ENCODE peak calls at places on chromosomes 4 and X, in ten cellular contexts. R is HFF-Myc, V is NB4, J is IMR-90, E is uterus, D is neural crest cell, M is kidney, Q is left lung, S is stomach, X is WTC11. Z is an unnamed sample.

GRCh38 chr4:4507923-4508322 is 33.9 kb downstream of the STX18 start:
- DNase-seq in Q (no peak), R (no peak), M (no peak), X (no peak), V (no peak), J (no peak), S (no peak), D (no peak), E (no peak), Z (no peak)

GRCh38 chrX:14916017-14916674 is 42.9 kb downstream of the MOSPD2 start:
- DNase-seq in D (no peak), V (no peak), J (peak; percentile 81), S (no peak), M (no peak), Q (no peak), E (no peak), X (no peak), R (no peak), Z (no peak)

GRCh38 chrX:35016051-35016450 is 73.5 kb downstream of the FAM47B start:
- DNase-seq in S (no peak), Q (no peak), E (no peak), V (no peak), J (peak; percentile 2), R (no peak), X (no peak), M (no peak), D (no peak), Z (no peak)

GRCh38 chr4:150943831-150944230 is 71.3 kb downstream of the LRBA start:
- DNase-seq in R (no peak), M (no peak), Q (no peak), X (no peak), S (no peak), V (peak; percentile 4), D (no peak), E (no peak), J (no peak), Z (no peak)

GRCh38 chr4:70359115-70359661 is 1.4 kb upstream of the SMR3A start:
- DNase-seq in R (no peak), V (no peak), M (no peak), Q (no peak), D (no peak), J (no peak), X (no peak), S (no peak), E (no peak), Z (no peak)

GRCh38 chr4:67776746-67777145 is 22.6 kb upstream of the GNRHR start:
- DNase-seq in X (no peak), J (no peak), R (no peak), S (no peak), Q (no peak), D (no peak), E (no peak), M (no peak), V (no peak), Z (no peak)

GRCh38 chr4:181905708-181906107 is 337.5 kb upstream of the TENM3 start:
- DNase-seq in M (no peak), D (no peak), R (no peak), E (no peak), S (no peak), J (no peak), V (no peak), Q (no peak), X (no peak), Z (no peak)

GRCh38 chr4:11805837-11806236 is 377.1 kb upstream of the HS3ST1 start:
- DNase-seq in M (no peak), J (peak; percentile 1), X (no peak), V (peak; percentile 58), S (no peak), E (no peak), D (no peak), R (no peak), Q (no peak), Z (no peak)

GRCh38 chrX:108304210-108304609 is 134.0 kb downstream of the COL4A6 start:
- DNase-seq in D (no peak), M (no peak), Q (no peak), V (peak; percentile 31), S (no peak), E (no peak), J (peak; percentile 7), R (no peak), X (no peak), Z (no peak)

GRCh38 chrX:23333842-23334535 is 660 bp upstream of the PTCHD1 start:
- DNase-seq in V (no peak), Q (no peak), X (peak; percentile 52), R (no peak), E (no peak), D (no peak), J (no peak), S (no peak), M (no peak), Z (no peak)

GRCh38 chr4:139560396-139561084 is 4.5 kb upstream of the SETD7 start:
- DNase-seq in R (no peak), J (no peak), S (no peak), E (peak; percentile 33), V (peak; percentile 88), D (no peak), X (peak; percentile 26), M (no peak), Q (no peak), Z (no peak)

GRCh38 chrX:33198561-33199279 is 12.6 kb downstream of the DMD start:
- DNase-seq in R (no peak), E (no peak), X (no peak), Q (no peak), J (no peak), M (no peak), V (no peak), D (no peak), S (no peak), Z (no peak)

GRCh38 chr4:122481766-122482405 is 25.4 kb upstream of the IL2 start:
- DNase-seq in V (no peak), J (no peak), S (no peak), M (no peak), R (no peak), E (no peak), X (no peak), Q (no peak), D (no peak), Z (no peak)

GRCh38 chr4:122476745-122477144 is 20.2 kb upstream of the IL2 start:
- DNase-seq in M (no peak), S (no peak), V (no peak), J (no peak), X (no peak), D (no peak), E (no peak), Q (no peak), R (no peak), Z (no peak)

GRCh38 chr4:122483481-122483880 is 27.0 kb upstream of the IL2 start:
- DNase-seq in R (no peak), J (no peak), X (no peak), E (no peak), Q (no peak), S (no peak), D (no peak), M (no peak), V (no peak), Z (no peak)

GRCh38 chr4:122480023-122480422 is 23.5 kb upstream of the IL2 start:
- DNase-seq in J (peak; percentile 44), E (no peak), Q (no peak), M (no peak), X (no peak), S (no peak), V (peak; percentile 5), D (no peak), R (no peak), Z (no peak)

DNA sequence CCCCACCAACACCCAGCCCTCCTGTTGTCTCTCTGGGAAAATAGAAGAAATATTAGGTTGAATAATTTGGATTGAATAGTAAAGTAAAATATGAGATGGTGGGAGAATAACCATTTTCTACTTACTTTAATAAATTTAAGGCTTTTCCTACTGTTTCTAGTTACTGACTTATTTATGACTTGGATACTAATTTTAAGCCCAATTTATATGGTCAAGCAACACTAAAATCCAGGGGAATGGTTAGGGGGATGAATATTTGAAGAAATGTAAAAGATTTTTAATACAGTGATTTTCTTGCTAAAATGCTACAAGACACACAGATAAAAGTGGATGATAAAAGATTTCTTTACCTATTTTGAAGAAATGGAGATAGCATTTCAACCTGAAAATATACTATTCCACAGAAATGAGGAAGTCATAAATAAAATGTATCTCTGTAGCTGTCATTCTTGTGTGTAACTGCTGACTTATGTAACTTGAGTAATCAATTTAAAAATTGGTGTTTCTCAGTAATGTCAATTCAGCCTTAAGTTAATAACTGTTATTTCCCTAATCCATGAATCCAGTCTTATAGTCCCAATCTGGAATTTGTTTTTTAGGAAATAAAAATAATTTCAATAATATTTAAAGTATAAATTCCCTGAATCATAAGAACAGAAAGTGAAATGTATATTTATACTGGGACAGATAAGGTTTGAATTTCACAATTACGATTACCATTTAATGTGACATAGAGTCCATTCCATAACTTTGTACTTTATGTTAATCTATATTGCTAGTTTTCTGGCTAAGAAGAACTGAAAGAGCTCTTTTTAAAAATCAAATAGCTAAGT is 24.3 kb upstream of the IL2 start:
- DNase-seq in E (no peak), V (peak; percentile 5), Q (no peak), D (no peak), S (no peak), X (no peak), J (no peak), M (no peak), R (no peak), Z (no peak)
- TF ChIP-seq CTCF in E (no peak), V (no peak), Q (no peak), D (no peak), S (no peak), X (no peak), J (no peak), M (no peak), R (no peak), Z (no peak)

GRCh38 chr4:82708982-82709381 is 89.6 kb downstream of the SCD5 start:
- DNase-seq in V (no peak), X (no peak), S (no peak), D (no peak), R (no peak), J (no peak), Q (no peak), M (no peak), E (no peak), Z (no peak)
- TF ChIP-seq CTCF in V (no peak), X (no peak), S (no peak), D (no peak), R (no peak), J (no peak), Q (no peak), M (no peak), E (no peak), Z (no peak)

GRCh38 chr4:104015680-104016079 is 295.9 kb upstream of the TACR3 start:
- DNase-seq in X (no peak), Q (no peak), E (no peak), J (no peak), R (no peak), S (no peak), V (peak; percentile 25), M (no peak), D (no peak), Z (no peak)
- TF ChIP-seq CTCF in X (no peak), Q (no peak), E (no peak), J (no peak), R (peak; percentile 3), S (no peak), V (peak; percentile 17), M (peak; percentile 8), D (peak; percentile 70), Z (no peak)

GRCh38 chrX:47576021-47576898 is 6.0 kb upstream of the TIMP1 start:
- DNase-seq in X (no peak), J (no peak), R (no peak), D (no peak), S (no peak), M (no peak), Q (no peak), V (no peak), E (no peak), Z (no peak)
- TF ChIP-seq CTCF in X (no peak), J (no peak), R (no peak), D (no peak), S (no peak), M (no peak), Q (no peak), V (no peak), E (no peak), Z (no peak)